ENCODE peak calls at places on chromosomes 1 and 21, in eight cellular contexts. U is heart left ventricle, F is SJSA1, T is neural progenitor cell, W is uterus, Z is ovary, S is fibroblast of lung, D is colonic mucosa. J is an unnamed sample.

GRCh38 chr1:17874231-17874630 is 119.1 kb downstream of the ACTL8 start:
- DNase-seq in U (no peak), F (peak), T (no peak), W (no peak), Z (no peak), S (peak), D (no peak), J (no peak)

GRCh38 chr1:109447524-109447923 is 18.8 kb upstream of the SYPL2 start:
- DNase-seq in U (no peak), F (no peak), T (no peak), W (no peak), Z (no peak), S (no peak), D (no peak), J (no peak)

GRCh38 chr1:229855999-229856650 is 210.9 kb upstream of the GALNT2 start:
- DNase-seq in U (no peak), F (no peak), T (peak), W (no peak), Z (peak), S (no peak), D (no peak), J (no peak)

GRCh38 chr1:91605566-91605965 is 104.9 kb downstream of the CDC7 start:
- DNase-seq in U (no peak), F (no peak), T (no peak), W (no peak), Z (no peak), S (no peak), D (no peak), J (no peak)

GRCh38 chr1:59066231-59066630 is 230.7 kb upstream of the FGGY start:
- DNase-seq in U (no peak), F (no peak), T (no peak), W (no peak), Z (no peak), S (no peak), D (no peak), J (no peak)

GRCh38 chr1:119737040-119737682 is 25.4 kb downstream of the PHGDH start:
- DNase-seq in U (peak), F (no peak), T (no peak), W (no peak), Z (peak), S (no peak), D (peak), J (peak)

GRCh38 chr1:27599605-27600499 is 4.1 kb downstream of the AHDC1 start:
- DNase-seq in U (no peak), F (no peak), T (no peak), W (peak), Z (no peak), S (no peak), D (no peak), J (no peak)

GRCh38 chr1:68116643-68117235 is 66.3 kb upstream of the DIRAS3 start:
- DNase-seq in U (peak), F (peak), T (peak), W (peak), Z (no peak), S (peak), D (peak), J (peak)

GRCh38 chr1:214328770-214329455 is 48.0 kb downstream of the SMYD2 start:
- DNase-seq in U (peak), F (peak), T (peak), W (peak), Z (peak), S (peak), D (peak), J (peak)

GRCh38 chr1:248196965-248197364 is at the start of gene OR2M3:
- DNase-seq in U (no peak), F (no peak), T (no peak), W (no peak), Z (no peak), S (no peak), D (no peak), J (no peak)

GRCh38 chr1:77036560-77036959 is 169.3 kb downstream of the ST6GALNAC5 start:
- DNase-seq in U (no peak), F (peak), T (peak), W (no peak), Z (no peak), S (peak), D (no peak), J (no peak)

GRCh38 chr21:35963920-35964451 is 96.3 kb downstream of the SETD4 start:
- DNase-seq in U (no peak), F (no peak), T (peak), W (no peak), Z (no peak), S (no peak), D (no peak), J (no peak)

GRCh38 chr21:37389456-37389855 is 22.9 kb downstream of the DYRK1A start:
- DNase-seq in U (no peak), F (no peak), T (no peak), W (no peak), Z (no peak), S (no peak), D (no peak), J (no peak)

GRCh38 chr1:152141971-152142584 is 16.9 kb downstream of the RPTN start:
- DNase-seq in U (no peak), F (peak), T (peak), W (no peak), Z (peak), S (peak), D (peak), J (peak)

DNA sequence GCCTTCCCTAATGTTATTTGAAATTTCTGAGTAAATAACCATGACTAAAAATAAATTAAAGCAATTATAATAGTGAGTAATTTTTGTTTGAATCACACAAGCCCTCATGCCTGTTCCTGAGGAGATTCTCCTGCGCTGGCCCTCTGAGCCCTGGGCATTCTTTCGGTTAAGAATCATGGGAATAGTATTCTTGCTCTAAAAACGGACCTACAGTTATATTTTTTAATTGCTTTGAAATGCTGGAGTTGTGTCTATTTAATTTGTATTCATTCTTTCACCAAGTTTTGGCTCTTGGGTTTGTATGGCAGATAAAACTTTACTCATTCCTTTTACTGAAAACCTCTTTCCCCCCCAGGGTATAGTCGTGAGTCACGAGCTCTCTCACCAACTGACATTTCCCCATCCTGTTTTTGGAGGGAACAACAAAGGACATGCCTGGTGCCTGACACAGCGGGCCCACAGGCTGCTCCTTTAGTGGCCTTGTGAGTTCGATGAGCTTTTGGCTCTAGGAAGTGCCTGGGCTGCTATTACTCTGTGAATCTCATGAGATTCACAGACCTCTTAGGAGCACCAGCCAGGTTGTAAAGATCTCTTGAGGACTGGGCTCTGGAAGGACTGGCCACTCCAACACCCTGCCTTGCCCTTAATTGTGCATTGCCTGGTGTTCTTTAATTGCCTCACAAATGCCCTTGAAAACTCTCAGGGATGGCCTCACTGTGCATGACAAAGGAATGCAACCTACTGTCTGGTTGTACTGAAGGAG is 58.6 kb downstream of the DDR2 start:
- DNase-seq in U (peak), F (peak), T (peak), W (peak), Z (peak), S (peak), D (no peak), J (peak)
- H3K27ac ChIP-seq in U (peak), F (peak), T (no peak), W (peak), Z (peak), S (peak), D (peak), J (peak)

GRCh38 chr1:39412892-39413291 is 78.5 kb upstream of the BMP8A start:
- DNase-seq in U (no peak), F (no peak), T (no peak), W (no peak), Z (no peak), S (no peak), D (no peak), J (no peak)

GRCh38 chr1:39409055-39409816 is 82.2 kb upstream of the BMP8A start:
- DNase-seq in U (peak), F (peak), T (peak), W (peak), Z (peak), S (peak), D (peak), J (no peak)

GRCh38 chr1:39412079-39412478 is 79.4 kb upstream of the BMP8A start:
- DNase-seq in U (no peak), F (no peak), T (no peak), W (no peak), Z (no peak), S (no peak), D (no peak), J (no peak)

GRCh38 chr1:39410915-39411436 is 80.5 kb upstream of the BMP8A start:
- DNase-seq in U (peak), F (peak), T (peak), W (peak), Z (peak), S (peak), D (peak), J (peak)

DNA sequence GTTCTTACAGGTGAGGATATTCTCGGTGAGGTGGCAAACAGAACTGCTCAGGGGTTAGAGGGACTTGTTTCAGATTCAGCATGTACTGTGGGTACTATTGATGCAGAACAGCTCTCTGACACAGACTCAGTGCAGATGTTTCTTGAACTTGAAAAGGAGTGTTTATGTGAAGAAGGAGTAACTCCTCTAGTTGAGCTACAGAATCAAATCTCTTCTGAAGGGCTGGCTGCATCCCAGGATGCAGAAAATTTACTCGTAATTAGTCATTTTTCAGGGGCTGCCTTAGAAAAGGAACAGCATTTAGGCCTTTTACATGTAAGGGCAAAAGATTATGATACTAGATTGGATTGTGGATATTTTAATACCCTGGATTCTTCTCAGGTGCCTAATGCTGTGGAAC is 79.9 kb upstream of the BMP8A start:
- DNase-seq in U (no peak), F (no peak), T (no peak), W (no peak), Z (no peak), S (peak), D (no peak), J (no peak)
- H3K27ac ChIP-seq in U (peak), F (no peak), T (no peak), W (peak), Z (no peak), S (peak), D (peak), J (no peak)

GRCh38 chr1:94236630-94237290 is 624 bp downstream of the ARHGAP29 start:
- DNase-seq in U (peak), F (no peak), T (peak), W (peak), Z (no peak), S (peak), D (peak), J (peak)
- H3K27ac ChIP-seq in U (peak), F (peak), T (no peak), W (peak), Z (peak), S (peak), D (peak), J (peak)

DNA sequence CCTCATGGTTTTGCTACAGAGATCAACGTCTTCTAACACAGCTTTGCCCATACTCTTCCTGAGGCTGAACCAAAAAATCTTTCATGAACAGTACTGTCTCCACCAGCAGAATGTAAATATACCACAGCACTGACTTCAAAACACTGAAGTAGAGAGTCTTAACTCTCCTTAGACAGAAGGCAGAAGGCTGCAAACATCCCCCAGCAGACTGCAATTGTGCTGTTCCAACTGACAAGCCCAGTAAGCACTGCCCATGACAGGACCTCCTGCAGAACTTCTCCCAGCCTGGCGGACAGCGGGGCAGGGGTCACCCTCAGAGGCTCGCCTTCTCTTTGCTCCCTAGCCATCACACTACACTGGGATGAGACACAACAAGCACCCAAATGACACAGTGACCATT is 218.7 kb downstream of the RERE start:
- DNase-seq in U (no peak), F (peak), T (peak), W (peak), Z (peak), S (peak), D (no peak), J (no peak)
- H3K27ac ChIP-seq in U (peak), F (no peak), T (peak), W (peak), Z (peak), S (no peak), D (peak), J (peak)

DNA sequence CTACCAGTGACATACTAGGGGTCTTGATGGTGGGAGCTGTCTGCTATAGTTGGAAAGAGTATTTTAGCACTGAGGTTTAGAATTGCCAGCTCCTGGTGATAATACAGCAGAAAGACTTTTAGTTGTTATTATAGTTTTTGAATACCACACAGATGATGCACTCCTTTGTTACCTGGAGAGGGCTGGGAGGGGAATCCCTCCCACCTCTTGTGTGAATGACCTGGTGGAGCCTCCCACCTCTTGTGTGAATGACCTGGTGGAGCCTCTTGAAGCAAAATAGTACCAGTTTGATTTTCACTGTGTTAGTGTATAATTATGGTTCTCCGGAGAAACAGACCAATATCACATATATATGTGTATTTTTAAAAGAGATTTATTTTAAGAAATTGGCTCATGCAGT is 3.3 kb downstream of the DISP1 start:
- DNase-seq in U (no peak), F (no peak), T (no peak), W (no peak), Z (no peak), S (no peak), D (no peak), J (no peak)
- H3K27ac ChIP-seq in U (peak), F (no peak), T (no peak), W (peak), Z (no peak), S (peak), D (no peak), J (no peak)

GRCh38 chr1:15425521-15425920 is 12.7 kb upstream of the CTRC start:
- DNase-seq in U (no peak), F (no peak), T (no peak), W (no peak), Z (no peak), S (no peak), D (no peak), J (no peak)
- H3K27ac ChIP-seq in U (no peak), F (peak), T (no peak), W (no peak), Z (no peak), S (no peak), D (peak), J (no peak)